ENCODE peak calls at places on chromosomes 7 and 10, in seven cellular contexts. C is stimulated activated CD4-positive, alpha-beta T cell treated with anti-CD3 and anti-CD28 coated beads, Interleukin-2, amount 100 ng/mL, for 48 hours; O is left cardiac atrium; N is astrocyte of the spinal cord; D is hepatic stellate cell; G is iPS DF 19.7; R is GM10248. I is an unnamed sample.

GRCh38 chr7:30865077-30865476 is 46.6 kb upstream of the AQP1 start:
- DNase-seq in O (no peak), N (no peak), D (no peak), R (no peak), C (no peak), G (no peak), I (no peak)

GRCh38 chr10:71950683-71951082 is 13.5 kb upstream of the CHST3 start:
- DNase-seq in O (no peak), R (no peak), G (no peak), N (no peak), C (no peak), D (no peak), I (no peak)

GRCh38 chr10:99337261-99337905 is 8.2 kb downstream of the CNNM1 start:
- DNase-seq in N (no peak), O (no peak), G (no peak), C (no peak), R (no peak), D (no peak), I (no peak)

GRCh38 chr10:97234403-97234802 is 48.6 kb upstream of the SLIT1 start:
- DNase-seq in D (peak), R (no peak), C (no peak), N (peak), G (no peak), O (no peak), I (peak)

GRCh38 chr7:112744818-112745217 is 45.4 kb downstream of the TMEM168 start:
- DNase-seq in N (no peak), C (no peak), R (no peak), O (no peak), D (no peak), G (no peak), I (no peak)

GRCh38 chr10:51857326-51857725 is 157.9 kb upstream of the CSTF2T start:
- DNase-seq in N (no peak), O (no peak), R (no peak), D (no peak), C (no peak), G (no peak), I (no peak)

GRCh38 chr7:101179117-101179779 is 845 bp downstream of the NAT16 start:
- DNase-seq in D (no peak), G (no peak), O (no peak), C (no peak), R (no peak), N (no peak), I (no peak)

GRCh38 chr10:27192284-27192683 is 37.1 kb downstream of the MASTL start:
- DNase-seq in C (no peak), R (no peak), G (no peak), N (peak), O (no peak), D (peak), I (no peak)

GRCh38 chr7:117229350-117229749 is 93.5 kb downstream of the WNT2 start:
- DNase-seq in C (no peak), D (no peak), N (no peak), G (no peak), O (no peak), R (no peak), I (no peak)

I was measured in GDM1.